ENCODE peak calls at places on chromosomes 12 and 14, in eight cellular contexts. One of them, this sample, is unnamed. For H3K4me1, the result is how much of the 10 kb centered on the place peaks cover.

GRCh38 chr12:8018666-8019581 is 13.6 kb upstream of the FOXJ2 start:
- ATAC-seq in HepG2: peak
- ATAC-seq in Panc1: peak
- ATAC-seq in HCT116: peak
- ATAC-seq in GM12878: peak
- ATAC-seq in upper lobe of left lung: peak
- ATAC-seq in K562: peak
- ATAC-seq in GM23338: peak
- ATAC-seq in this sample: peak

GRCh38 chr12:61251076-61251475 is 1009.1 kb upstream of the USP15 start:
- ATAC-seq in GM12878: no peak
- ATAC-seq in Panc1: no peak
- ATAC-seq in HepG2: no peak
- ATAC-seq in GM23338: no peak
- ATAC-seq in K562: no peak
- ATAC-seq in upper lobe of left lung: no peak
- ATAC-seq in HCT116: no peak
- ATAC-seq in this sample: no peak

GRCh38 chr12:65881965-65882413 is 57.7 kb downstream of the HMGA2 start:
- ATAC-seq in HepG2: peak
- ATAC-seq in upper lobe of left lung: peak
- ATAC-seq in HCT116: peak
- ATAC-seq in K562: peak
- ATAC-seq in Panc1: peak
- ATAC-seq in GM12878: peak
- ATAC-seq in GM23338: peak
- ATAC-seq in this sample: peak

GRCh38 chr12:119512772-119513497 is 80.6 kb upstream of the TMEM233 start:
- ATAC-seq in GM23338: peak
- ATAC-seq in HCT116: no peak
- ATAC-seq in K562: peak
- ATAC-seq in upper lobe of left lung: no peak
- ATAC-seq in HepG2: no peak
- ATAC-seq in GM12878: no peak
- ATAC-seq in Panc1: no peak
- ATAC-seq in this sample: no peak

GRCh38 chr14:23578560-23579310 is at the start of gene JPH4:
- ATAC-seq in K562: peak
- ATAC-seq in upper lobe of left lung: no peak
- ATAC-seq in GM12878: peak
- ATAC-seq in HepG2: no peak
- ATAC-seq in GM23338: peak
- ATAC-seq in Panc1: peak
- ATAC-seq in HCT116: no peak
- ATAC-seq in this sample: no peak

GRCh38 chr14:75562494-75562893 is 15.9 kb upstream of the FLVCR2 start:
- ATAC-seq in Panc1: no peak
- ATAC-seq in K562: no peak
- ATAC-seq in GM23338: no peak
- ATAC-seq in HepG2: no peak
- ATAC-seq in GM12878: no peak
- ATAC-seq in HCT116: no peak
- ATAC-seq in upper lobe of left lung: no peak
- ATAC-seq in this sample: no peak

GRCh38 chr12:10131101-10131632 is 1.2 kb upstream of the CLEC7A start:
- ATAC-seq in GM12878: no peak
- ATAC-seq in HepG2: no peak
- ATAC-seq in K562: no peak
- ATAC-seq in upper lobe of left lung: peak
- ATAC-seq in Panc1: no peak
- ATAC-seq in HCT116: no peak
- ATAC-seq in GM23338: peak
- ATAC-seq in this sample: no peak

GRCh38 chr14:67517083-67517482 is 16.0 kb upstream of the PLEKHH1 start:
- ATAC-seq in HepG2: peak
- ATAC-seq in Panc1: peak
- ATAC-seq in upper lobe of left lung: no peak
- ATAC-seq in K562: peak
- ATAC-seq in GM23338: peak
- ATAC-seq in HCT116: no peak
- ATAC-seq in GM12878: no peak
- ATAC-seq in this sample: no peak

GRCh38 chr14:89269404-89269803 is 147.6 kb downstream of the FOXN3 start:
- ATAC-seq in K562: no peak
- ATAC-seq in GM12878: no peak
- ATAC-seq in Panc1: no peak
- ATAC-seq in HCT116: no peak
- ATAC-seq in HepG2: peak
- ATAC-seq in GM23338: no peak
- ATAC-seq in upper lobe of left lung: no peak
- ATAC-seq in this sample: no peak

GRCh38 chr12:111775205-111776193 is 8.8 kb downstream of the ALDH2 start:
- ATAC-seq in K562: peak
- ATAC-seq in GM12878: peak
- ATAC-seq in upper lobe of left lung: peak
- ATAC-seq in HepG2: no peak
- ATAC-seq in Panc1: peak
- ATAC-seq in GM23338: no peak
- ATAC-seq in HCT116: no peak
- ATAC-seq in this sample: peak

GRCh38 chr12:94940771-94941170 is 62.7 kb downstream of the NDUFA12 start:
- ATAC-seq in GM12878: no peak
- ATAC-seq in upper lobe of left lung: no peak
- ATAC-seq in HepG2: no peak
- ATAC-seq in HCT116: no peak
- ATAC-seq in Panc1: no peak
- ATAC-seq in K562: no peak
- ATAC-seq in GM23338: no peak
- ATAC-seq in this sample: peak

GRCh38 chr12:80938397-80938796 is 663 bp upstream of the LIN7A start:
- ATAC-seq in GM23338: no peak
- ATAC-seq in Panc1: no peak
- ATAC-seq in K562: no peak
- ATAC-seq in upper lobe of left lung: no peak
- ATAC-seq in HepG2: peak
- ATAC-seq in HCT116: no peak
- ATAC-seq in GM12878: no peak
- ATAC-seq in this sample: no peak

GRCh38 chr12:75786071-75786470 is 245.5 kb downstream of the PHLDA1 start:
- ATAC-seq in HCT116: no peak
- ATAC-seq in GM23338: no peak
- ATAC-seq in GM12878: peak
- ATAC-seq in K562: no peak
- ATAC-seq in Panc1: no peak
- ATAC-seq in upper lobe of left lung: no peak
- ATAC-seq in HepG2: no peak
- ATAC-seq in this sample: no peak

DNA sequence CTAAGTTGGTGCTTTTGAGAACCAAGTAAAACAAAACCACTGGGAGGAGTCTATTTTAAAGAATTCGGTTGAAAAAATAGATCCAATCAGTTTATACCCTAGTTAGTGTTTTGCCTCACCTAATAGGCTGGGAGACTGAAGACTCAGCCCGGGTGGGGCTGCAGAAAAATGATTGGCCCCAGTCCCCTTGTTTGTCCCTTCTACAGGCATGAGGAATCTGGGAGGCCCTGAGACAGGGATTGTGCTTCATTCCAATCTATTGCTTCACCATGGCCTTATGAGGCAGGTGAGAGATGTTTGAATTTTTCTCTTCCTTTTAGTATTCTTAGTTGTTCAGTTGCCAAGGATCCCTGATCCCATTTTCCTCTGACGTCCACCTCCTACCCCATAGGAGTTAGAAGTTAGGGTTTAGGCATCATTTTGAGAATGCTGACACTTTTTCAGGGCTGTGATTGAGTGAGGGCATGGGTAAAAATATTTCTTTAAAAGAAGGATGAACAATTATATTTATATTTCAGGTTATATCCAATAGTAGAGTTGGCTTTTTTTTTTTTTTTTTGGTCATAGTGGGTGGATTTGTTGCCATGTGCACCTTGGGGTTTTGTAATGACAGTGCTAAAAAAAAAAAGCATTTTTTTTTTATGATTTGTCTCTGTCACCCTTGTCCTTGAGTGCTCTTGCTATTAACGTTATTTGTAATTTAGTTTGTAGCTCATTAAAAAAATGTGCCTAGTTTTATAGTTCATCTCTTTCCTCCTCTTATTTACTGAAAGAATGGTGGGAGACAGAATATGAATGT is 1.6 kb upstream of the RAB5B start:
- ATAC-seq in upper lobe of left lung: no peak
- ATAC-seq in HepG2: no peak
- ATAC-seq in GM12878: no peak
- ATAC-seq in HCT116: no peak
- ATAC-seq in Panc1: no peak
- ATAC-seq in K562: no peak
- ATAC-seq in GM23338: no peak
- ATAC-seq in this sample: peak
- H3K4me1 ChIP-seq in upper lobe of left lung: under half
- H3K4me1 ChIP-seq in HepG2: half or more
- H3K4me1 ChIP-seq in GM12878: under half
- H3K4me1 ChIP-seq in HCT116: under half
- H3K4me1 ChIP-seq in Panc1: under half
- H3K4me1 ChIP-seq in K562: under half
- H3K4me1 ChIP-seq in GM23338: under half
- H3K4me1 ChIP-seq in this sample: half or more

DNA sequence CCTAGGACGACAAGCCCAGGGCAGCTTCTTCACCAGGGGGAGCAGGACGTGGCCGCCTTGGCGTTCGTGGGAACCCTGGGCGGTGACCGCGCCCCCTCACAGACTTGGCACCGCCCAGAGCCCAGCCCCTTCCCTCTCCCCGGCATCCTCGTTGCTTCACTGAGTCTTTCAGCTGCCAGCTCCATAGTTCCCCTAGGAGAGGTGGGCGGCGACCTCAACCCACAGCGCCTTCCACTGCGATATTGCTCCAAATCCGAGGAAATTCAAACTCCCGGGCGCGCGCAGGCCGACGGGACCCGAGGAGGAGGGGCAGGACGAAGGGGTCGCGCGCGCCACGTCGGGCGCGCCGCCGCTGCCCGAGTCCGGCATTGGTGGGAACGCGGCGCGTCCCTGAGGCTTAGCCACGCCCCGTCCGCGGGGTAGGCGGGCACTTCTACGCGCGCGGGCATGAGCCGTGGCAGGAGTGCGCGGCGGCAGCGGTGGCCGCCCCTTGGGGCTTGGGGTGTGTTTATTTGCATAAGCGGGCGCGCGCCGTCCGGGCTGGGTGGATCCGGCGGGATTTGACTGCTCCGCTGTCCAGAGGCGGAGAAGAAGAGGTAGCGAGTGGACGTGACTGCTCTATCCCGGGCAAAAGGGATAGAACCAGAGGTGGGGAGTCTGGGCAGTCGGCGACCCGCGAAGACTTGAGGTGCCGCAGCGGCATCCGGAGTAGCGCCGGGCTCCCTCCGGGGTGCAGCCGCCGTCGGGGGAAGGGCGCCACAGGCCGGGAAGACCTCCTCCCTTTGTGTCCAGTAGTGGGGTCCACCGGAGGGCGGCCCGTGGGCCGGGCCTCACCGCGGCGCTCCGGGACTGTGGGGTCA is at the start of the genes APAF1 and IKBIP:
- ATAC-seq in HepG2: peak
- ATAC-seq in K562: peak
- ATAC-seq in upper lobe of left lung: peak
- ATAC-seq in GM23338: peak
- ATAC-seq in GM12878: peak
- ATAC-seq in HCT116: peak
- ATAC-seq in Panc1: peak
- ATAC-seq in this sample: peak
- TF ChIP-seq POLR2AphosphoS5 in HepG2: peak
- TF ChIP-seq POLR2AphosphoS5 in K562: peak
- TF ChIP-seq POLR2AphosphoS5 in upper lobe of left lung: peak
- TF ChIP-seq POLR2AphosphoS5 in GM23338: peak
- TF ChIP-seq POLR2AphosphoS5 in GM12878: peak
- TF ChIP-seq POLR2AphosphoS5 in HCT116: peak
- TF ChIP-seq POLR2AphosphoS5 in Panc1: no peak
- TF ChIP-seq POLR2AphosphoS5 in this sample: peak

GRCh38 chr14:91413547-91414474 is 3.8 kb downstream of the CCDC88C start:
- ATAC-seq in HCT116: no peak
- ATAC-seq in HepG2: no peak
- ATAC-seq in K562: no peak
- ATAC-seq in Panc1: no peak
- ATAC-seq in GM12878: no peak
- ATAC-seq in upper lobe of left lung: no peak
- ATAC-seq in GM23338: peak
- ATAC-seq in this sample: no peak
- H3K4me1 ChIP-seq in HCT116: under half
- H3K4me1 ChIP-seq in HepG2: half or more
- H3K4me1 ChIP-seq in K562: under half
- H3K4me1 ChIP-seq in Panc1: under half
- H3K4me1 ChIP-seq in GM12878: under half
- H3K4me1 ChIP-seq in upper lobe of left lung: half or more
- H3K4me1 ChIP-seq in GM23338: under half
- H3K4me1 ChIP-seq in this sample: under half

GRCh38 chr12:68846811-68847210 is 38.8 kb downstream of the MDM2 start:
- ATAC-seq in K562: no peak
- ATAC-seq in HCT116: no peak
- ATAC-seq in GM12878: no peak
- ATAC-seq in GM23338: no peak
- ATAC-seq in HepG2: no peak
- ATAC-seq in upper lobe of left lung: no peak
- ATAC-seq in Panc1: no peak
- ATAC-seq in this sample: no peak

GRCh38 chr12:68844788-68845695 is 37.1 kb downstream of the MDM2 start:
- ATAC-seq in HCT116: no peak
- ATAC-seq in GM23338: peak
- ATAC-seq in K562: peak
- ATAC-seq in upper lobe of left lung: peak
- ATAC-seq in Panc1: no peak
- ATAC-seq in HepG2: no peak
- ATAC-seq in GM12878: peak
- ATAC-seq in this sample: no peak

GRCh38 chr12:68842784-68843567 is 35.0 kb downstream of the MDM2 start:
- ATAC-seq in GM23338: no peak
- ATAC-seq in GM12878: no peak
- ATAC-seq in HepG2: no peak
- ATAC-seq in K562: no peak
- ATAC-seq in upper lobe of left lung: no peak
- ATAC-seq in HCT116: no peak
- ATAC-seq in Panc1: no peak
- ATAC-seq in this sample: no peak

GRCh38 chr12:68842123-68842522 is 34.1 kb downstream of the MDM2 start:
- ATAC-seq in HepG2: no peak
- ATAC-seq in K562: no peak
- ATAC-seq in HCT116: no peak
- ATAC-seq in upper lobe of left lung: no peak
- ATAC-seq in GM23338: no peak
- ATAC-seq in GM12878: no peak
- ATAC-seq in Panc1: no peak
- ATAC-seq in this sample: no peak

GRCh38 chr12:68844318-68844745 is 36.4 kb downstream of the MDM2 start:
- ATAC-seq in GM12878: peak
- ATAC-seq in GM23338: peak
- ATAC-seq in upper lobe of left lung: no peak
- ATAC-seq in K562: peak
- ATAC-seq in HCT116: no peak
- ATAC-seq in HepG2: no peak
- ATAC-seq in Panc1: no peak
- ATAC-seq in this sample: no peak
- TF ChIP-seq POLR2AphosphoS5 in GM12878: peak
- TF ChIP-seq POLR2AphosphoS5 in GM23338: no peak
- TF ChIP-seq POLR2AphosphoS5 in upper lobe of left lung: no peak
- TF ChIP-seq POLR2AphosphoS5 in K562: no peak
- TF ChIP-seq POLR2AphosphoS5 in HCT116: no peak
- TF ChIP-seq POLR2AphosphoS5 in HepG2: peak
- TF ChIP-seq POLR2AphosphoS5 in Panc1: no peak
- TF ChIP-seq POLR2AphosphoS5 in this sample: no peak

This sample was measured in gastroesophageal sphincter.